ENCODE peak calls at places on chromosomes 16 and 17, in five cellular contexts. B is A172; G is skeletal muscle cell; H is activated CD4-positive, alpha-beta memory T cell treated with anti-CD3 and anti-CD28 coated beads, Interleukin-2, amount 10 ng/mL, durations not matched to agents 7 days and 5 days; Y is stimulated activated CD8-positive, alpha-beta memory T cell treated with anti-CD3 and anti-CD28 coated beads, Interleukin-4, amount 100 ng/mL, for 4 hours. C is an unnamed sample.

GRCh38 chr17:8072727-8073461 is 14.6 kb downstream of the ALOX12B start:
- DNase-seq in H (peak; percentile 35), Y (no peak), B (no peak), G (no peak), C (no peak)

GRCh38 chr17:1541367-1541904 is 21.2 kb downstream of the PITPNA start:
- DNase-seq in H (no peak), G (no peak), B (no peak), Y (no peak), C (no peak)

GRCh38 chr16:89131783-89132182 is 38.1 kb downstream of the ACSF3 start:
- DNase-seq in Y (no peak), G (no peak), B (no peak), H (no peak), C (no peak)

GRCh38 chr17:21231533-21231932 is 17.6 kb upstream of the TMEM11 start:
- DNase-seq in H (no peak), Y (no peak), G (no peak), B (no peak), C (no peak)

GRCh38 chr16:56389554-56389953 is 35.8 kb downstream of the AMFR start:
- DNase-seq in Y (no peak), G (peak; percentile 98), B (peak; percentile 86), H (no peak), C (no peak)

GRCh38 chr16:19804538-19805323 is 79.9 kb downstream of the GPRC5B start:
- DNase-seq in H (peak; percentile 62), Y (no peak), B (peak; percentile 72), G (no peak), C (no peak)

GRCh38 chr17:50668025-50668837 is 33.5 kb downstream of the ABCC3 start:
- DNase-seq in H (no peak), G (no peak), B (peak; percentile 75), Y (no peak), C (no peak)

GRCh38 chr16:17773698-17774101 is 302.9 kb upstream of the XYLT1 start:
- DNase-seq in B (no peak), H (no peak), Y (no peak), G (peak; percentile 54), C (no peak)

GRCh38 chr17:46012506-46013079 is 13.5 kb downstream of the STH start:
- DNase-seq in H (no peak), Y (no peak), G (no peak), B (no peak), C (no peak)

GRCh38 chr17:13306310-13306962 is 288.6 kb upstream of the ELAC2 start:
- DNase-seq in G (peak; percentile 53), B (peak; percentile 98), Y (no peak), H (no peak), C (no peak)

GRCh38 chr17:61420128-61420527 is 20.5 kb downstream of the TBX2 start:
- DNase-seq in H (no peak), B (no peak), Y (no peak), G (no peak), C (no peak)

GRCh38 chr16:59205403-59205802 is 471.3 kb upstream of the GOT2 start:
- DNase-seq in B (no peak), Y (no peak), G (no peak), H (no peak), C (no peak)

GRCh38 chr17:16251043-16251442 is 34.0 kb downstream of the PIGL start:
- DNase-seq in B (no peak), G (no peak), Y (no peak), H (no peak), C (no peak)

GRCh38 chr16:84648595-84649510 is 542 bp downstream of the KLHL36 start:
- DNase-seq in B (no peak), G (no peak), Y (peak; percentile 9), H (peak; percentile 53), C (peak; percentile 92)

GRCh38 chr16:58614860-58615259 is 14.8 kb downstream of the CNOT1 start:
- DNase-seq in H (no peak), Y (no peak), B (no peak), G (no peak), C (peak; percentile 14)

GRCh38 chr17:56478836-56479447 is 114.6 kb upstream of the NOG start:
- DNase-seq in H (no peak), Y (no peak), G (no peak), B (peak; percentile 58), C (no peak)

GRCh38 chr16:82585675-82586074 is 41.1 kb upstream of the CDH13 start:
- DNase-seq in Y (no peak), B (peak; percentile 47), G (peak; percentile 63), H (no peak), C (no peak)

GRCh38 chr17:43961954-43962353 is 8.2 kb upstream of the PYY start:
- DNase-seq in H (no peak), B (no peak), Y (no peak), G (no peak), C (no peak)

GRCh38 chr16:61432421-61432820 is 603.8 kb downstream of the CDH8 start:
- DNase-seq in H (no peak), B (peak; percentile 8), Y (no peak), G (no peak), C (no peak)

GRCh38 chr17:13038931-13039665 is 21.3 kb upstream of the ELAC2 start:
- DNase-seq in B (no peak), H (no peak), G (no peak), Y (no peak), C (no peak)

C was measured in mesenteric fat pad.